ENCODE peak calls at places on chromosomes 7 and 10, in four cellular contexts. Y, C, M and T are unnamed samples.

GRCh38 chr10:70773461-70773860 is 11.7 kb downstream of the TBATA start:
- DNase-seq in Y (no peak), C (no peak), M (no peak), T (no peak)

GRCh38 chr7:54773472-54774399 is 14.7 kb upstream of the SEC61G start:
- DNase-seq in Y (peak), C (peak), M (peak), T (peak)

GRCh38 chr7:108181073-108181985 is 51.2 kb upstream of the LAMB4 start:
- DNase-seq in Y (peak), C (peak), M (peak), T (peak)

GRCh38 chr10:130746311-130746710 is 565.2 kb downstream of the TCERG1L start:
- DNase-seq in Y (no peak), C (no peak), M (no peak), T (no peak)

GRCh38 chr10:114957673-114958072 is 19.7 kb downstream of the TRUB1 start:
- DNase-seq in Y (no peak), C (peak), M (no peak), T (no peak)

GRCh38 chr7:148916186-148916585 is 32.1 kb upstream of the EZH2 start:
- DNase-seq in Y (peak), C (peak), M (no peak), T (no peak)

GRCh38 chr10:101834341-101834740 is 9.3 kb downstream of the KCNIP2 start:
- DNase-seq in Y (no peak), C (no peak), M (no peak), T (peak)

GRCh38 chr7:105776986-105777910 is 99.2 kb downstream of the ATXN7L1 start:
- DNase-seq in Y (no peak), C (no peak), M (no peak), T (no peak)

GRCh38 chr7:84187087-84187805 is 7.3 kb downstream of the SEMA3A start:
- DNase-seq in Y (no peak), C (peak), M (no peak), T (no peak)

GRCh38 chr7:66205736-66206080 is 574 bp downstream of the TPST1 start:
- DNase-seq in Y (no peak), C (no peak), M (no peak), T (no peak)

GRCh38 chr7:155422151-155422550 is 35.8 kb upstream of the EN2 start:
- DNase-seq in Y (no peak), C (no peak), M (no peak), T (no peak)

GRCh38 chr10:73920084-73920483 is 9.2 kb downstream of the PLAU start:
- DNase-seq in Y (no peak), C (peak), M (peak), T (peak)

GRCh38 chr7:888081-889024 is 12.0 kb downstream of the GET4 start:
- DNase-seq in Y (no peak), C (no peak), M (no peak), T (no peak)
- TF ChIP-seq CTCF in Y (no peak), C (no peak), M (no peak), T (no peak)

GRCh38 chr10:80458263-80458625 is 4.1 kb downstream of the TSPAN14 start:
- DNase-seq in Y (no peak), C (no peak), M (no peak), T (no peak)
- TF ChIP-seq CTCF in Y (no peak), C (no peak), M (no peak), T (no peak)

DNA sequence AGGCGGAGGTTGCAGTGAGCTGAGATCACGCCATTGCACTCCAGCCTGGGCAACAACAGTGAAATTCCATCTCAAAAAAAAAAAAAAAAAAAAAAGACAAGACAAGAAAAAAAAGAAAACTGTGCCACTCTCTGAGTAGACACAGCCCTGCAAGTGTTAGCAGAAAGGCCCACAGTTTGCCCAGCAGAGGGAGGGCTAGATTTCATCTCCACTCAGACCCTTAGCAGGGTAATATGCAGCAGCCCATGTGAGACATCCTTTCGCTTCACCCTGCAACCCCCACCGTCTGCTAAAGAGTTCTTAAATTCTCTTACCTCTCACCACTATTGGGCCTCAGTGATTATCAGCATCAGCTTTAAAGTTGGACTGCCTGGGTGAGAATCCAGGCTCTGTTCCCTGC is 38.2 kb downstream of the CTNNA3 start:
- DNase-seq in Y (no peak), C (no peak), M (no peak), T (no peak)
- TF ChIP-seq CTCF in Y (no peak), C (no peak), M (peak), T (no peak)

GRCh38 chr7:41886906-41887311 is 184.0 kb upstream of the INHBA start:
- DNase-seq in Y (peak), C (peak), M (no peak), T (no peak)
- TF ChIP-seq CTCF in Y (peak), C (peak), M (no peak), T (no peak)

DNA sequence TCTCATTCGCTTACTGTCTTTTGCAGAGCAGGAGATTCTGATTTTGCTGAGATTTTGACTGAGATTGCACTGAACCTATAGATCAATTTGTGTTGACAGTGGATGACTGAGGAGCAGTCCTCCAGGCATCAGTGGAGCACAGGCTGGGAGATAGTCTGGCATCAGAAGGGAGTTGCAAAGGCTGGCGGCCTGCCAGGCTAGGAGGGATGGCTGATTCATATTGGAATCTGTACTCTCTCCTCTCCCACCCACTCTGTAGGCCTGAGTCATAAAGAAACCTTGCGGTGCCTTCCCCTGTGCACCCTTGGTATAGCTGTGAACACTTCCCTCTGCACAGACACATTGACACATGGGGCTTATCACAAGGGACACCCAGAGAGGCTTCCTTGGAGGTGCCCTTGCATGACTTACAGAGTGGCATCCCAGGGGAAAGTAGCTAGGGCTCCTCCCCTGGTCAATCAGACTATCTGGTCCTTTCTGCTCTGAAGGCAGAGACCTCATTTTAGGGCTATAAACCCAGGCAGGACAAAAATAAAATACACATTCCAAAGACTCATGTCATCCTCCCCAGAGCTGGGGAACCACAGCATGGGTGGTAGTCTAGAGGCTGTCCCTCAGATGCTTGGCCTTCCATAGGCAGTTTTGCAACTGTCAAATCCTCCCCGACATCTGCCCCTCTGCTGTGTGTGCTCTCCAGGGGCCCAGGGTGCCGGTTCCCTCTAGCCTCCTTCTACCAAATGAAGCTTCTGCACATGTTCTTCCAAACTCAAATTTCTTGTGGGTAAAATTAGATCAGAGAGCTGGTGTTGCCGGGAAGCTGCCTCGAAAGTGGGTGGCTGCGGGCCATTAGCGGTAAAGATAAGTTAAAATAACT is 37.4 kb upstream of the EEPD1 start:
- DNase-seq in Y (peak), C (peak), M (no peak), T (peak)
- TF ChIP-seq CTCF in Y (no peak), C (no peak), M (no peak), T (no peak)

GRCh38 chr7:67636363-67637355 is 640.0 kb downstream of the TYW1 start:
- DNase-seq in Y (no peak), C (peak), M (no peak), T (no peak)
- TF ChIP-seq CTCF in Y (no peak), C (peak), M (no peak), T (no peak)

GRCh38 chr10:88455831-88456230 is 127.3 kb downstream of the RNLS start:
- DNase-seq in Y (no peak), C (peak), M (no peak), T (no peak)
- TF ChIP-seq CTCF in Y (no peak), C (no peak), M (no peak), T (no peak)

DNA sequence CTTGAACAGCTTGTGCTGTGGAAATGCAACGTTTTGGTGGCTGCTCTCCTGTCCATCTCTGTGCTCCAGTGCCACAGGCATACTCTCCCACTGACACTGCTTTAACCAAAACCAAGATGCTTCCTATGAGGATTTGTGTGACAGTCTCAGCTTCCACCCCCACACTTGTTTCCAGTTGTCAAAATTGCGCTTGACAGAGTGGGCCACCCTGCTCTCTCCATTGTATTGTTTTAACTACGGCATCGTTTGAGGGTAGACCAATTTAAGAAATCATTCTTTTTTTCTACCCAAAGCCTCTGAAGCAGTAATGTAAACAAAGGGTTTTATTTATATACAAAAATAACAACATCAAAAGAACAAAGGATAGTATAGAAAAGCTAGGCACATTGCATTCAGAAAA is 178.0 kb downstream of the INHBA start:
- DNase-seq in Y (no peak), C (no peak), M (no peak), T (no peak)
- TF ChIP-seq CTCF in Y (no peak), C (no peak), M (no peak), T (no peak)